ENCODE peak calls at places on chromosome 9, in eight cellular contexts. B is RPMI7951; S is ovary; L is stimulated activated naive CD4-positive, alpha-beta T cell; Z is GM06990; K is posterior cingulate gyrus; O is effector memory CD4-positive, alpha-beta T cell; E is fibroblast of pulmonary artery. C is an unnamed sample.

GRCh38 chr9:27888661-27889295 is 315.5 kb upstream of the C9orf72 start:
- DNase-seq in E (peak), Z (peak), O (no peak), B (no peak), S (no peak), K (no peak), L (no peak), C (peak)

GRCh38 chr9:36400332-36401178 is 486 bp upstream of the RNF38 start:
- DNase-seq in B (peak), S (peak), L (peak), Z (peak), K (peak), O (peak), E (peak), C (peak)

GRCh38 chr9:86751207-86751606 is 196.1 kb downstream of the GAS1 start:
- DNase-seq in Z (no peak), E (peak), S (no peak), K (no peak), L (no peak), O (no peak), B (no peak), C (no peak)

GRCh38 chr9:88747768-88748167 is 212.8 kb downstream of the NXNL2 start:
- DNase-seq in K (no peak), Z (no peak), O (no peak), E (peak), L (no peak), S (no peak), B (peak), C (peak)

GRCh38 chr9:107935931-107936330 is 446.4 kb upstream of the KLF4 start:
- DNase-seq in S (no peak), K (no peak), O (no peak), L (no peak), Z (no peak), B (no peak), E (no peak), C (no peak)

GRCh38 chr9:12785251-12785880 is 10.5 kb downstream of the LURAP1L start:
- DNase-seq in L (no peak), S (peak), Z (no peak), O (no peak), B (peak), K (no peak), E (no peak), C (no peak)

GRCh38 chr9:126531591-126531990 is 82.1 kb upstream of the LMX1B start:
- DNase-seq in K (peak), Z (no peak), E (no peak), S (no peak), L (no peak), B (no peak), O (no peak), C (no peak)

GRCh38 chr9:137069508-137070071 is 767 bp downstream of the SAPCD2 start:
- DNase-seq in L (no peak), S (no peak), B (no peak), E (no peak), K (no peak), O (no peak), Z (no peak), C (no peak)

GRCh38 chr9:118961857-118962256 is 407.4 kb downstream of the BRINP1 start:
- DNase-seq in L (no peak), E (peak), O (no peak), S (no peak), Z (no peak), K (no peak), B (peak), C (peak)

GRCh38 chr9:38026840-38027527 is 42.0 kb downstream of the SHB start:
- DNase-seq in O (no peak), Z (no peak), B (no peak), E (no peak), K (no peak), L (no peak), S (no peak), C (no peak)

GRCh38 chr9:69905291-69905690 is 84.7 kb downstream of the CFAP95 start:
- DNase-seq in E (no peak), K (no peak), Z (no peak), S (no peak), O (no peak), B (no peak), L (no peak), C (no peak)

GRCh38 chr9:137067860-137068538 is 2.4 kb downstream of the SAPCD2 start:
- DNase-seq in S (peak), B (peak), L (peak), Z (peak), E (peak), K (peak), O (peak), C (peak)

GRCh38 chr9:70421272-70422180 is 7.1 kb upstream of the KLF9 start:
- DNase-seq in B (no peak), O (no peak), K (peak), Z (no peak), S (no peak), L (peak), E (peak), C (no peak)

GRCh38 chr9:92977279-92977678 is 30.0 kb downstream of the FGD3 start:
- DNase-seq in B (no peak), Z (no peak), O (no peak), S (no peak), K (no peak), L (no peak), E (no peak), C (no peak)

GRCh38 chr9:90552317-90552716 is 90.3 kb downstream of the DIRAS2 start:
- DNase-seq in K (no peak), B (no peak), S (no peak), O (no peak), E (no peak), Z (no peak), L (no peak), C (no peak)

GRCh38 chr9:124218438-124219289 is 39.1 kb upstream of the NEK6 start:
- DNase-seq in B (peak), Z (peak), E (peak), O (no peak), K (no peak), S (no peak), L (no peak), C (peak)

GRCh38 chr9:25517701-25518100 is 160.5 kb downstream of the TUSC1 start:
- DNase-seq in L (no peak), S (no peak), Z (no peak), K (no peak), B (no peak), E (no peak), O (no peak), C (no peak)

GRCh38 chr9:133771486-133772482 is 33.6 kb upstream of the SARDH start:
- DNase-seq in O (no peak), B (no peak), E (no peak), Z (no peak), K (peak), L (no peak), S (peak), C (no peak)

GRCh38 chr9:123678038-123678877 is 251.7 kb downstream of the DENND1A start:
- DNase-seq in S (no peak), L (no peak), O (no peak), B (no peak), Z (no peak), K (no peak), E (no peak), C (no peak)

GRCh38 chr9:132634327-132634726 is 35.5 kb downstream of the DDX31 start:
- DNase-seq in Z (no peak), K (no peak), B (no peak), L (no peak), O (no peak), S (no peak), E (no peak), C (no peak)

GRCh38 chr9:70257512-70257911 is 1.3 kb upstream of the SMC5 start:
- DNase-seq in L (peak), K (no peak), E (no peak), B (no peak), S (no peak), O (no peak), Z (no peak), C (no peak)

GRCh38 chr9:105114956-105115728 is 129.3 kb upstream of the SLC44A1 start:
- DNase-seq in S (no peak), O (peak), B (peak), E (peak), L (no peak), Z (no peak), K (no peak), C (no peak)

GRCh38 chr9:106920701-106921283 is 57.8 kb downstream of the ZNF462 start:
- DNase-seq in K (no peak), L (no peak), O (no peak), S (no peak), B (peak), E (peak), Z (no peak), C (peak)

GRCh38 chr9:85738509-85738908 is 3.2 kb downstream of the AGTPBP1 start:
- DNase-seq in S (no peak), Z (no peak), K (no peak), L (no peak), E (no peak), B (no peak), O (no peak), C (no peak)

GRCh38 chr9:117250610-117251215 is 164.1 kb downstream of the ASTN2 start:
- DNase-seq in O (no peak), B (no peak), K (no peak), E (no peak), Z (no peak), S (no peak), L (no peak), C (no peak)

GRCh38 chr9:42378418-42378815 is 195.0 kb downstream of the SPATA31A6 start:
- DNase-seq in S (no peak), Z (no peak), B (no peak), O (no peak), E (no peak), K (no peak), L (no peak), C (no peak)

C was measured in RWPE1.